ENCODE peak calls at places on chromosomes 7 and 10, in eight cellular contexts. One of them, this sample, is unnamed.

GRCh38 chr7:21902240-21902639 is 43.5 kb downstream of the CDCA7L start:
- DNase-seq in heart left ventricle: no peak
- DNase-seq in A549: no peak
- DNase-seq in Calu3: no peak
- DNase-seq in neural progenitor cell: no peak
- DNase-seq in WTC11: no peak
- DNase-seq in neural crest cell: no peak
- DNase-seq in upper lobe of right lung: no peak
- DNase-seq in this sample: no peak

GRCh38 chr7:139252451-139252850 is 21.4 kb downstream of the UBN2 start:
- DNase-seq in heart left ventricle: no peak
- DNase-seq in A549: no peak
- DNase-seq in Calu3: no peak
- DNase-seq in neural progenitor cell: no peak
- DNase-seq in WTC11: no peak
- DNase-seq in neural crest cell: no peak
- DNase-seq in upper lobe of right lung: no peak
- DNase-seq in this sample: no peak

GRCh38 chr7:135728136-135728669 is at the start of gene SLC13A4:
- DNase-seq in heart left ventricle: no peak
- DNase-seq in A549: no peak
- DNase-seq in Calu3: no peak
- DNase-seq in neural progenitor cell: peak
- DNase-seq in WTC11: peak
- DNase-seq in neural crest cell: no peak
- DNase-seq in upper lobe of right lung: no peak
- DNase-seq in this sample: no peak

GRCh38 chr7:133180717-133181116 is 72.2 kb upstream of the EXOC4 start:
- DNase-seq in heart left ventricle: no peak
- DNase-seq in A549: no peak
- DNase-seq in Calu3: no peak
- DNase-seq in neural progenitor cell: no peak
- DNase-seq in WTC11: no peak
- DNase-seq in neural crest cell: no peak
- DNase-seq in upper lobe of right lung: no peak
- DNase-seq in this sample: no peak

GRCh38 chr10:50436805-50437204 is 185.5 kb upstream of the ASAH2 start:
- DNase-seq in heart left ventricle: no peak
- DNase-seq in A549: no peak
- DNase-seq in Calu3: no peak
- DNase-seq in neural progenitor cell: no peak
- DNase-seq in WTC11: no peak
- DNase-seq in neural crest cell: no peak
- DNase-seq in upper lobe of right lung: no peak
- DNase-seq in this sample: no peak

GRCh38 chr10:25758041-25758457 is 176.0 kb upstream of the MYO3A start:
- DNase-seq in heart left ventricle: no peak
- DNase-seq in A549: peak
- DNase-seq in Calu3: peak
- DNase-seq in neural progenitor cell: peak
- DNase-seq in WTC11: peak
- DNase-seq in neural crest cell: peak
- DNase-seq in upper lobe of right lung: no peak
- DNase-seq in this sample: peak

GRCh38 chr10:11091517-11092102 is 73.9 kb downstream of the CELF2 start:
- DNase-seq in heart left ventricle: no peak
- DNase-seq in A549: no peak
- DNase-seq in Calu3: no peak
- DNase-seq in neural progenitor cell: no peak
- DNase-seq in WTC11: no peak
- DNase-seq in neural crest cell: no peak
- DNase-seq in upper lobe of right lung: no peak
- DNase-seq in this sample: no peak

GRCh38 chr10:117654105-117654504 is 111.6 kb downstream of the EMX2 start:
- DNase-seq in heart left ventricle: no peak
- DNase-seq in A549: no peak
- DNase-seq in Calu3: no peak
- DNase-seq in neural progenitor cell: no peak
- DNase-seq in WTC11: no peak
- DNase-seq in neural crest cell: no peak
- DNase-seq in upper lobe of right lung: no peak
- DNase-seq in this sample: no peak

GRCh38 chr10:62924344-62924748 is 108.2 kb upstream of the EGR2 start:
- DNase-seq in heart left ventricle: no peak
- DNase-seq in A549: no peak
- DNase-seq in Calu3: peak
- DNase-seq in neural progenitor cell: peak
- DNase-seq in WTC11: peak
- DNase-seq in neural crest cell: no peak
- DNase-seq in upper lobe of right lung: no peak
- DNase-seq in this sample: peak

GRCh38 chr10:95467162-95467599 is 94.0 kb downstream of the SORBS1 start:
- DNase-seq in heart left ventricle: peak
- DNase-seq in A549: no peak
- DNase-seq in Calu3: peak
- DNase-seq in neural progenitor cell: peak
- DNase-seq in WTC11: peak
- DNase-seq in neural crest cell: peak
- DNase-seq in upper lobe of right lung: peak
- DNase-seq in this sample: peak

GRCh38 chr10:70634011-70634410 is 31.5 kb upstream of the PRF1 start:
- DNase-seq in heart left ventricle: no peak
- DNase-seq in A549: no peak
- DNase-seq in Calu3: no peak
- DNase-seq in neural progenitor cell: no peak
- DNase-seq in WTC11: peak
- DNase-seq in neural crest cell: no peak
- DNase-seq in upper lobe of right lung: no peak
- DNase-seq in this sample: no peak

GRCh38 chr10:101141622-101142532 is 10.8 kb downstream of the TLX1 start:
- DNase-seq in heart left ventricle: peak
- DNase-seq in A549: peak
- DNase-seq in Calu3: peak
- DNase-seq in neural progenitor cell: peak
- DNase-seq in WTC11: peak
- DNase-seq in neural crest cell: peak
- DNase-seq in upper lobe of right lung: peak
- DNase-seq in this sample: peak

GRCh38 chr7:107441576-107442422 is 28.1 kb upstream of the GPR22 start:
- DNase-seq in heart left ventricle: no peak
- DNase-seq in A549: no peak
- DNase-seq in Calu3: no peak
- DNase-seq in neural progenitor cell: no peak
- DNase-seq in WTC11: no peak
- DNase-seq in neural crest cell: no peak
- DNase-seq in upper lobe of right lung: no peak
- DNase-seq in this sample: no peak

GRCh38 chr10:30379983-30380382 is 30.9 kb upstream of the MTPAP start:
- DNase-seq in heart left ventricle: no peak
- DNase-seq in A549: no peak
- DNase-seq in Calu3: no peak
- DNase-seq in neural progenitor cell: no peak
- DNase-seq in WTC11: no peak
- DNase-seq in neural crest cell: no peak
- DNase-seq in upper lobe of right lung: no peak
- DNase-seq in this sample: no peak
- TF ChIP-seq CTCF in heart left ventricle: no peak
- TF ChIP-seq CTCF in A549: no peak
- TF ChIP-seq CTCF in Calu3: no peak
- TF ChIP-seq CTCF in neural progenitor cell: no peak
- TF ChIP-seq CTCF in WTC11: no peak
- TF ChIP-seq CTCF in neural crest cell: no peak
- TF ChIP-seq CTCF in upper lobe of right lung: no peak
- TF ChIP-seq CTCF in this sample: no peak

GRCh38 chr7:5701085-5701914 is 80.2 kb downstream of the RNF216 start:
- DNase-seq in heart left ventricle: no peak
- DNase-seq in A549: no peak
- DNase-seq in Calu3: no peak
- DNase-seq in neural progenitor cell: no peak
- DNase-seq in WTC11: no peak
- DNase-seq in neural crest cell: no peak
- DNase-seq in upper lobe of right lung: no peak
- DNase-seq in this sample: no peak

GRCh38 chr7:5702876-5703571 is 78.4 kb downstream of the RNF216 start:
- DNase-seq in heart left ventricle: peak
- DNase-seq in A549: no peak
- DNase-seq in Calu3: no peak
- DNase-seq in neural progenitor cell: no peak
- DNase-seq in WTC11: no peak
- DNase-seq in neural crest cell: no peak
- DNase-seq in upper lobe of right lung: no peak
- DNase-seq in this sample: no peak

GRCh38 chr7:5705318-5705717 is 76.1 kb downstream of the RNF216 start:
- DNase-seq in heart left ventricle: no peak
- DNase-seq in A549: no peak
- DNase-seq in Calu3: no peak
- DNase-seq in neural progenitor cell: no peak
- DNase-seq in WTC11: no peak
- DNase-seq in neural crest cell: no peak
- DNase-seq in upper lobe of right lung: no peak
- DNase-seq in this sample: no peak

GRCh38 chr7:5704534-5704922 is 76.9 kb downstream of the RNF216 start:
- DNase-seq in heart left ventricle: peak
- DNase-seq in A549: peak
- DNase-seq in Calu3: peak
- DNase-seq in neural progenitor cell: peak
- DNase-seq in WTC11: peak
- DNase-seq in neural crest cell: peak
- DNase-seq in upper lobe of right lung: peak
- DNase-seq in this sample: peak

GRCh38 chr7:5703572-5704533 is 77.6 kb downstream of the RNF216 start:
- DNase-seq in heart left ventricle: no peak
- DNase-seq in A549: no peak
- DNase-seq in Calu3: no peak
- DNase-seq in neural progenitor cell: peak
- DNase-seq in WTC11: no peak
- DNase-seq in neural crest cell: no peak
- DNase-seq in upper lobe of right lung: no peak
- DNase-seq in this sample: no peak
- TF ChIP-seq CTCF in heart left ventricle: no peak
- TF ChIP-seq CTCF in A549: no peak
- TF ChIP-seq CTCF in Calu3: no peak
- TF ChIP-seq CTCF in neural progenitor cell: no peak
- TF ChIP-seq CTCF in WTC11: no peak
- TF ChIP-seq CTCF in neural crest cell: no peak
- TF ChIP-seq CTCF in upper lobe of right lung: no peak
- TF ChIP-seq CTCF in this sample: no peak

DNA sequence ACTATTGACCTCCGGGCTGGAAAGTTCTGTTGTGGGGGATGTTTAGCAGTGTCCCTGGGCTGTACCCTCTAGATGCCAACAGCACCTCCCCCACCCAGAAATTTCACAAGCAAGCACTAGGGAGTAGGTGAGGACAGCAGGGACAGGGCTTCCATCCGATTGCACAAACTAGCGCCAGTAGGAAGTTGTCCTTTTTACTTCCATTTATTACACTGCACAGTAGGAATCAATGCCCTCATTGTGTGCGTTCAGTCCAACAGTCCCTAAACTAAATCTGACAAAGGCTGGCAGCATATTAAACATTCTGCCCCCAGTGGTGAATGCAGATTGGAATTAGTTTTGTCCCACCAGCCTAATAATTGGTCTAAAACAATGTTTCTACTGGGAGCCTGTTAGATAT is 6.4 kb upstream of the SOSTDC1 start:
- DNase-seq in heart left ventricle: no peak
- DNase-seq in A549: no peak
- DNase-seq in Calu3: no peak
- DNase-seq in neural progenitor cell: no peak
- DNase-seq in WTC11: no peak
- DNase-seq in neural crest cell: no peak
- DNase-seq in upper lobe of right lung: no peak
- DNase-seq in this sample: no peak
- TF ChIP-seq CTCF in heart left ventricle: no peak
- TF ChIP-seq CTCF in A549: no peak
- TF ChIP-seq CTCF in Calu3: no peak
- TF ChIP-seq CTCF in neural progenitor cell: no peak
- TF ChIP-seq CTCF in WTC11: no peak
- TF ChIP-seq CTCF in neural crest cell: no peak
- TF ChIP-seq CTCF in upper lobe of right lung: no peak
- TF ChIP-seq CTCF in this sample: no peak

DNA sequence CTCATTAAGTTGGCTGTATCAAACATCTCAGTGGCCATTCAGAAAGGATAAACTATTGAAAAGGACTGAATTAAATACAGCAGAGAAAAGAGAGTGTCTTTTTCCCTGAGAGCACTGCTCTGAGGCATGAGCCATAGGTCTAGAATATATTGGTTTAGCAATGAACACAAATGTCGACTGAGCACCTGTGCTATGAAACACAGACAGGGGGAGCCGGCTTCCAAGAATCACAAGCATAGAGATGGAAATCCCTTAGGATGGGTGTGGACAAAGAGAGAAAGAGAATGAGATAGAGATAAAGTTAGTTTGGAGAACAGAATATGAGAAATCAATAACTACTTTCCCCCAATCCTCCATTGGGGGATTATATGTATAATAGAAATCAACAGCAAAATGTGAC is 54.8 kb downstream of the DGKI start:
- DNase-seq in heart left ventricle: no peak
- DNase-seq in A549: no peak
- DNase-seq in Calu3: no peak
- DNase-seq in neural progenitor cell: no peak
- DNase-seq in WTC11: no peak
- DNase-seq in neural crest cell: no peak
- DNase-seq in upper lobe of right lung: no peak
- DNase-seq in this sample: no peak
- TF ChIP-seq CTCF in heart left ventricle: no peak
- TF ChIP-seq CTCF in A549: no peak
- TF ChIP-seq CTCF in Calu3: no peak
- TF ChIP-seq CTCF in neural progenitor cell: peak
- TF ChIP-seq CTCF in WTC11: no peak
- TF ChIP-seq CTCF in neural crest cell: no peak
- TF ChIP-seq CTCF in upper lobe of right lung: no peak
- TF ChIP-seq CTCF in this sample: no peak

DNA sequence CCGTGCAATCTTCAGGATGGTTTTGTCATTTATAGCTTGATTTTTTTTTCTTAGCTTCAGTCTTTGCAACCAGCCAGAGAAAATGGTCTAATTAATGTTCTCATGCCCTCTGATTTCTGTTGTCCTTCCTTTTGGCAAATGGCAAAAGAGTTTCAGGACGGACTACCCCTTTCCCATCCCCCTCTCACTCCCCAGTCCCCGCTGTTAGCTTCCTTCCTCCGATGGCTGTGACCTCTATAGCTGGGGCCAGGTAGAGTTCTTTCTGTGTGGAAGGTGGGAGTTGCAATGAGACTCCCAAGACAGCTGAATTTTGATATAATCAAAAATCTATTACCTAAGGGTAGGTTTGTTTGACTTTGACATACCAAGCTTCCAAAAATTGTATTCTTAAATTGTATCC is 362.0 kb downstream of the PAXIP1 start:
- DNase-seq in heart left ventricle: no peak
- DNase-seq in A549: no peak
- DNase-seq in Calu3: no peak
- DNase-seq in neural progenitor cell: no peak
- DNase-seq in WTC11: no peak
- DNase-seq in neural crest cell: no peak
- DNase-seq in upper lobe of right lung: no peak
- DNase-seq in this sample: no peak
- TF ChIP-seq CTCF in heart left ventricle: no peak
- TF ChIP-seq CTCF in A549: no peak
- TF ChIP-seq CTCF in Calu3: no peak
- TF ChIP-seq CTCF in neural progenitor cell: no peak
- TF ChIP-seq CTCF in WTC11: no peak
- TF ChIP-seq CTCF in neural crest cell: no peak
- TF ChIP-seq CTCF in upper lobe of right lung: no peak
- TF ChIP-seq CTCF in this sample: no peak

This sample was measured in nephron progenitor cell.